ENCODE peak calls at places on chromosome X, in four cellular contexts. P is choroid plexus epithelial cell, C is transverse colon, J is spleen. F is an unnamed sample.

GRCh38 chrX:107304141-107304540 is 97.7 kb downstream of the DNAAF6 start:
- DNase-seq in P (no peak), C (no peak), J (no peak), F (no peak)

GRCh38 chrX:75301060-75301459 is 27.2 kb downstream of the UPRT start:
- DNase-seq in P (peak), C (no peak), J (no peak), F (no peak)

GRCh38 chrX:69093960-69094935 is 71.0 kb downstream of the PJA1 start:
- DNase-seq in P (peak), C (peak), J (peak), F (peak)

GRCh38 chrX:137792214-137792613 is 226.3 kb downstream of the ZIC3 start:
- DNase-seq in P (no peak), C (no peak), J (no peak), F (no peak)

GRCh38 chrX:134237363-134237702 is 351 bp downstream of the CCDC160 start:
- DNase-seq in P (no peak), C (no peak), J (no peak), F (no peak)

GRCh38 chrX:17697191-17697590 is 40.1 kb upstream of the SCML1 start:
- DNase-seq in P (peak), C (no peak), J (no peak), F (no peak)

GRCh38 chrX:129665916-129666644 is 11.3 kb upstream of the APLN start:
- DNase-seq in P (peak), C (no peak), J (no peak), F (peak)

GRCh38 chrX:149461746-149462145 is 43.4 kb downstream of the IDS start:
- DNase-seq in P (no peak), C (no peak), J (no peak), F (no peak)

GRCh38 chrX:79133897-79134296 is 10.6 kb upstream of the GPR174 start:
- DNase-seq in P (no peak), C (no peak), J (no peak), F (no peak)

GRCh38 chrX:43562372-43562771 is 93.7 kb upstream of the MAOA start:
- DNase-seq in P (peak), C (no peak), J (no peak), F (no peak)

GRCh38 chrX:153662266-153662665 is 11.3 kb downstream of the PNCK start:
- DNase-seq in P (peak), C (peak), J (peak), F (no peak)

GRCh38 chrX:133523094-133523493 is 107.8 kb upstream of the GPC4 start:
- DNase-seq in P (no peak), C (no peak), J (no peak), F (peak)

GRCh38 chrX:23752740-23753435 is 9.8 kb upstream of the ACOT9 start:
- DNase-seq in P (peak), C (no peak), J (no peak), F (no peak)

GRCh38 chrX:150155396-150156048 is 207.6 kb upstream of the MAMLD1 start:
- DNase-seq in P (peak), C (peak), J (no peak), F (peak)

GRCh38 chrX:35625714-35626113 is 172.4 kb upstream of the MAGEB16 start:
- DNase-seq in P (no peak), C (no peak), J (no peak), F (no peak)

GRCh38 chrX:65596270-65596669 is 61.7 kb upstream of the LAS1L start:
- DNase-seq in P (peak), C (peak), J (no peak), F (no peak)

GRCh38 chrX:10086683-10087082 is 70.1 kb upstream of the CLCN4 start:
- DNase-seq in P (no peak), C (no peak), J (no peak), F (no peak)

GRCh38 chrX:150459168-150459567 is 96.1 kb downstream of the MAMLD1 start:
- DNase-seq in P (no peak), C (no peak), J (no peak), F (no peak)

GRCh38 chrX:2498781-2499302 is 1.9 kb downstream of the DHRSX start:
- DNase-seq in P (peak), C (peak), J (peak), F (no peak)

GRCh38 chrX:100663651-100664050 is 19.7 kb downstream of the SRPX2 start:
- DNase-seq in P (no peak), C (no peak), J (no peak), F (no peak)

GRCh38 chrX:1118572-1119199 is 93.8 kb downstream of the CRLF2 start:
- DNase-seq in P (no peak), C (no peak), J (no peak), F (no peak)

GRCh38 chrX:150148749-150149672 is 210.7 kb upstream of the EOLA2 start:
- DNase-seq in P (no peak), C (no peak), J (no peak), F (no peak)

GRCh38 chrX:102651242-102651967 is at the start of gene GPRASP1:
- DNase-seq in P (peak), C (peak), J (peak), F (no peak)

GRCh38 chrX:130170752-130171445 is 863 bp upstream of the RAB33A start:
- DNase-seq in P (peak), C (peak), J (peak), F (no peak)

GRCh38 chrX:41382699-41383645 is 49.0 kb downstream of the DDX3X start:
- DNase-seq in P (peak), C (peak), J (no peak), F (peak)

GRCh38 chrX:13470680-13470967 is 98.8 kb upstream of the EGFL6 start:
- DNase-seq in P (no peak), C (no peak), J (no peak), F (no peak)

GRCh38 chrX:111103246-111103645 is 7.3 kb downstream of the PAK3 start:
- DNase-seq in P (no peak), C (no peak), J (no peak), F (no peak)

GRCh38 chrX:119459181-119459580 is 9.1 kb upstream of the SLC25A5 start:
- DNase-seq in P (no peak), C (no peak), J (no peak), F (no peak)

GRCh38 chrX:311156-312129 is 7.2 kb downstream of the GTPBP6 start:
- DNase-seq in P (no peak), C (no peak), J (peak), F (no peak)

GRCh38 chrX:71178908-71179307 is 34.3 kb downstream of the NLGN3 start:
- DNase-seq in P (peak), C (peak), J (no peak), F (no peak)

GRCh38 chrX:48470110-48470832 is at the start of gene SLC38A5:
- DNase-seq in P (no peak), C (peak), J (peak), F (no peak)
- H3K4me3 ChIP-seq in P (no peak), C (peak), J (peak), F (peak)

GRCh38 chrX:131818297-131818936 is 204.7 kb upstream of the STK26 start:
- DNase-seq in P (no peak), C (no peak), J (no peak), F (no peak)

GRCh38 chrX:131816551-131817136 is 206.5 kb upstream of the STK26 start:
- DNase-seq in P (no peak), C (peak), J (peak), F (no peak)

DNA sequence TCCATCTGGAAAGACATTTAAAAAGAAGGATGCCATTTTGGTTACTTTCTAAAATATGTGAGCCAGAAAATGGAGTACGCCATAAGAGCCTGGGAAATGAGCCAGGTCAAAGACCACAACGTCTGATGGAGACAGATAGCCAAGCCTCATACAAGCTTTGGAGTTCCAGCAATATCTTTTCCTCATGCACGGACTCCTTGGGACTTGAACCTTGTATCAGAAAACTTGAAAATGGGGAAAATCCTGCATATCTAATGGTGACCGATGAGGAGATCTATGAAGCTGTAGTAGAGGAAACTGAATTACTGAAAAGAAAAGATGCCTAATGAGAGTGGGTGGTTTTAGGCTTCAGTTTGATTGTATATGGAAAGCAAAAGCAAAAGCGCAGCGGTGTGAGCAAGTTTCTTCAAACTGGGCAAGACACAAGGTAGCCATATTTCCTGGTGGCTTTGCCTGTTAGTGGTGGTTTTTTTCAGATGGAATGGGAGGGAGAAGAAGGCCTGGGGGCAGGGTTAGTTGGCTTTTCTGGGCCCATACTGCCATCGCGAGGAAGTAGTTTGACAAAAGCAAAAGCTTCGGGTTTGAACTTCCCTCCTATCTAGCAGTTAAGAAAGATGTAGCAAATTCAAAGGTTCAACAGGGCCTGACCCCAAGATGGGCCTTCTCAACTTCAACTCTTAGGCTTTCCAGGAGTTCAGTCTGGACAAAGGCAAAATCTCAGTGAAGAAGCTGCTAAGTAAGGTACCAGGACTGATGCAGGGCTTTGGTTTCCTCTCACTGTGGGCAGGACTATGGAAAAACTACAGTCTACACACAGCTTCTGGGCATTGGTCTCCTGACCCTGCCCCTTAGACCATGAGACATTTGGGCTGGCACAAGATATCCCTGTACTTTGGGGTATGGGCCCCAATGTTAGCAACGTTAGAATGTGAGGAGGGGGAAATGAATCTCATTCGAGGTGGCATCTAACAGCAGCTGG is 210.0 kb upstream of the STK26 start:
- DNase-seq in P (no peak), C (peak), J (peak), F (no peak)
- H3K4me3 ChIP-seq in P (no peak), C (peak), J (peak), F (no peak)

GRCh38 chrX:56279869-56280268 is 47.7 kb downstream of the KLF8 start:
- DNase-seq in P (no peak), C (no peak), J (no peak), F (no peak)
- H3K4me3 ChIP-seq in P (no peak), C (no peak), J (no peak), F (no peak)

DNA sequence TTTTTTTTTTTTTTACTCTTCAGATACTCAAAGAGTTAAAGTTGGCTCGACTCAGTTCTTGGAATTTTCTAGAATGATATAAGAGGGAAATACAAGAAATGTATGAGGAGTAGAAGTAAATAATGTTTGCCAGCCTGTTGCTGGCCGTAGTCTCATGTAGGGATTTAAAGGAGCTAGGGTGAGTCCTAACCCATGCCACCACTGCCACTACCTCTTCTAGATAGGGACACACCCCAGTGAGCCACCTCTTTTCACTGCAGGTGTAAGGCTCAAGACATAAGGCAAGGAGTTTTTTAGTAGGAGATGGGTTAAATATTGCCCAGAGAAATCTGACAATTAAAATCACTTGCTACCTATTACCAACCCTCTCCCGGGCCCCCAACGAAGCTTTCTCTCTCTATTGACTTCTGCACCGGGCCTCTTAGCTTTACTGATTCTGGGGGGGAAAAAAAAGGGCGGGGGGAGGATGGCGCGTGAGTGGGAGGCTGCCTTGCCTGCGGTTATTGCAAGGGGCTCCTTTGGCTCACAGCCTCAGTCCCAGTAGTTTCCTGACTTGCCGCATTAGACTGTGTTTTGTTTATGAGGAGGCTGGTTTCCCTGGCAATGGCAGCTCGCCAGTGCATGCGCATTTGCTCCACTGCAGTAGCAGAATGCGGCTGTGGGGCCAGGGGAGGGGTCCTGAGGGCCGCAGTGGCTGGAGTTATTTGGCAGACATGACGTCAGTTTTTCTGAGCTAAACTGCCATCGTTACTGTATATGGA is 3.0 kb downstream of the LINC00632 start:
- DNase-seq in P (peak), C (peak), J (no peak), F (peak)
- H3K4me3 ChIP-seq in P (no peak), C (no peak), J (no peak), F (peak)

GRCh38 chrX:49163555-49164419 is 1.2 kb downstream of the MAGIX start:
- DNase-seq in P (peak), C (peak), J (peak), F (no peak)

GRCh38 chrX:49167740-49168108 is 4.0 kb upstream of the PLP2 start:
- DNase-seq in P (no peak), C (no peak), J (no peak), F (no peak)

GRCh38 chrX:49164589-49165360 is 2.2 kb downstream of the MAGIX start:
- DNase-seq in P (no peak), C (no peak), J (peak), F (no peak)

GRCh38 chrX:49166914-49167739 is 4.6 kb downstream of the MAGIX start:
- DNase-seq in P (peak), C (peak), J (peak), F (no peak)

DNA sequence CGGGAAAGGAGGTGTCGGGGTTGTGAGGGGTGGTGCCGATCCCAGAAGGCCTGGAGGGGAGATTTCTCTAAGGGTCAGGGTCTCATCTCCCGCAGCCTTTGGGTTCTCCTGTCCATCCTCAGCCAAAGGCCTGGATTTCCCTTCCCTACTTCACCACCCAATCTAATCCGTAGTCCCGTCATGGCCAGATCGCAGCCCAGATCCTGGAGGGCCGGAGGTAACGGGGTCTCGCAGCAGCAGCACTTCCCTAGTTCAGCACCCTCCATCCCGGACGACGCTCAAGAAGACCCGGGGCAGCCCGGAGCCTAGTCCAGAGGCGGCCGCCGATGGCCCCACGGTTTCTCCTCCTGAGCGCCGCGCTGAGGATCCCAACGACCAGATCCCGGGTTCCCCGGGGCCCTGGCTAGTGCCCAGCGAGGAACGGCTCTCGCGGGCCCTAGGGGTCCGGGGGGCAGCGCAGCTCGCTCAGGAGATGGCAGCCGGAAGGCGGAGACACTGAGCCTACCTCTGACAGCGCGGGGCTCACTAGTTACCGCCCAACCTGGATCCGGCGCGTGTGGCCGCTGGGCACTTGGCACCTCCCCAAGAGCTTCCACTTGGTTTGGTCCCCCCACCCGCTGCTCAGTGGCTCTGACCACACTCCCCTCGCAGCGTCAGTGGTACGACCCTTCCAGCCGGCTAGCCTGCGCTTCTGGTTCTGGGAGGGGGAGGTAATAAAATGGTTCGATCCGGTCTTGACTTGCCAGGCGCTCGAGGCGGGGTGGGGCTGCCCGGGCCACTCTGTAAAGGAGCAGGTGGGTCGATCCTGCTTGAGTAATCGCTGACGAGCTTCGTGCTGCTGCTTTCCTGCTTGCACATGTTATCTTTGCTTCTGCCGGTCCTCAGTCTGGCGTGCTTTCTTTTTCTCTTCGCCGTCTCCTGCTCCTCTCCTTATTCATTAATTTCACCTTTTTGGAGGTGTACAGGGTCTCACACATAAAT is 3.6 kb downstream of the MAGIX start:
- DNase-seq in P (peak), C (peak), J (peak), F (no peak)
- H3K4me3 ChIP-seq in P (peak), C (peak), J (peak), F (peak)

GRCh38 chrX:125096469-125096868 is 223.2 kb upstream of the TEX13C start:
- DNase-seq in P (no peak), C (no peak), J (no peak), F (no peak)
- H3K4me3 ChIP-seq in P (no peak), C (no peak), J (no peak), F (no peak)

GRCh38 chrX:73767017-73767416 is 204.0 kb downstream of the CHIC1 start:
- DNase-seq in P (no peak), C (no peak), J (no peak), F (no peak)
- H3K4me3 ChIP-seq in P (no peak), C (no peak), J (no peak), F (no peak)

DNA sequence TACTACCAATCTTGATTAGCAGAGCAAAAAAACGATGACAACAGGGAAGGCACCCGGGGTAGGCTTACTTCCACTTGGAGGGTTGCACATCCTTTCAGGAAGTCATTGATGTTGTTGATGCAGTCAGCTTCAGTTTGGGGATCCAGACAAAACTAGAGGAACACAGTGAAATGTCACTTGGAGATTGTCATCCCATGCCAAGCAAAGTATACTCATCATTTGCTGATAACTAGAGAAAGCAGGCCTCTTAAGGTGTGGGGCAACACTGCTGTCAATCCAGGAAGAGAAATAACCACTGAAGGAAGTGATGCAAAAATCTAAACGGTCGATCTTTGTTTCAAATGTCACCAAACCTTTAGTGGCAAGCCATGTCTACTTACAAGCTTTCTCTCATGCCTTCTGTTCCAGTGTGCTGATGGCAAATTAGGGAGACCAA is 1.4 kb downstream of the ARHGEF6 start:
- DNase-seq in P (no peak), C (no peak), J (no peak), F (no peak)
- H3K4me3 ChIP-seq in P (no peak), C (no peak), J (peak), F (no peak)